ENCODE peak calls at places on chromosome 11, in six cellular contexts. K, F, X, P, A and J are unnamed samples.
A peak's percentile ranks its signal among the peaks of the same experiment; 100 is the strongest.

GRCh38 chr11:32830413-32830738 is 649 bp downstream of the PRRG4 start:
- DNase-seq in K (no peak), F (no peak), X (peak; percentile 74), P (peak; percentile 42), A (peak; percentile 50), J (no peak)

GRCh38 chr11:68925613-68926012 is 21.9 kb downstream of the IGHMBP2 start:
- DNase-seq in K (no peak), F (no peak), X (no peak), P (no peak), A (no peak), J (no peak)

GRCh38 chr11:34501500-34501899 is 12.1 kb downstream of the ELF5 start:
- DNase-seq in K (no peak), F (no peak), X (peak; percentile 14), P (peak; percentile 84), A (peak; percentile 64), J (no peak)

GRCh38 chr11:30853470-30853869 is 267.3 kb upstream of the MPPED2 start:
- DNase-seq in K (no peak), F (no peak), X (no peak), P (no peak), A (no peak), J (no peak)

GRCh38 chr11:128705124-128705920 is 11.4 kb downstream of the FLI1 start:
- DNase-seq in K (no peak), F (no peak), X (no peak), P (no peak), A (no peak), J (no peak)

GRCh38 chr11:112831041-112831440 is 130.2 kb upstream of the NCAM1 start:
- DNase-seq in K (no peak), F (no peak), X (no peak), P (no peak), A (no peak), J (no peak)

GRCh38 chr11:58286249-58286648 is 18.2 kb upstream of the OR10W1 start:
- DNase-seq in K (no peak), F (no peak), X (no peak), P (no peak), A (no peak), J (no peak)

GRCh38 chr11:65639623-65640482 is 2.0 kb downstream of the SIPA1 start:
- DNase-seq in K (no peak), F (no peak), X (no peak), P (peak; percentile 24), A (peak; percentile 72), J (peak; percentile 91)

GRCh38 chr11:45301537-45302246 is 15.6 kb upstream of the SYT13 start:
- DNase-seq in K (no peak), F (no peak), X (no peak), P (no peak), A (no peak), J (no peak)

GRCh38 chr11:19241260-19242183 is 777 bp upstream of the E2F8 start:
- DNase-seq in K (no peak), F (no peak), X (peak; percentile 17), P (no peak), A (peak; percentile 61), J (peak; percentile 4)

GRCh38 chr11:111446404-111447152 is 65.6 kb downstream of the BTG4 start:
- DNase-seq in K (peak; percentile 40), F (peak; percentile 59), X (peak; percentile 76), P (peak; percentile 82), A (peak; percentile 83), J (peak; percentile 81)

DNA sequence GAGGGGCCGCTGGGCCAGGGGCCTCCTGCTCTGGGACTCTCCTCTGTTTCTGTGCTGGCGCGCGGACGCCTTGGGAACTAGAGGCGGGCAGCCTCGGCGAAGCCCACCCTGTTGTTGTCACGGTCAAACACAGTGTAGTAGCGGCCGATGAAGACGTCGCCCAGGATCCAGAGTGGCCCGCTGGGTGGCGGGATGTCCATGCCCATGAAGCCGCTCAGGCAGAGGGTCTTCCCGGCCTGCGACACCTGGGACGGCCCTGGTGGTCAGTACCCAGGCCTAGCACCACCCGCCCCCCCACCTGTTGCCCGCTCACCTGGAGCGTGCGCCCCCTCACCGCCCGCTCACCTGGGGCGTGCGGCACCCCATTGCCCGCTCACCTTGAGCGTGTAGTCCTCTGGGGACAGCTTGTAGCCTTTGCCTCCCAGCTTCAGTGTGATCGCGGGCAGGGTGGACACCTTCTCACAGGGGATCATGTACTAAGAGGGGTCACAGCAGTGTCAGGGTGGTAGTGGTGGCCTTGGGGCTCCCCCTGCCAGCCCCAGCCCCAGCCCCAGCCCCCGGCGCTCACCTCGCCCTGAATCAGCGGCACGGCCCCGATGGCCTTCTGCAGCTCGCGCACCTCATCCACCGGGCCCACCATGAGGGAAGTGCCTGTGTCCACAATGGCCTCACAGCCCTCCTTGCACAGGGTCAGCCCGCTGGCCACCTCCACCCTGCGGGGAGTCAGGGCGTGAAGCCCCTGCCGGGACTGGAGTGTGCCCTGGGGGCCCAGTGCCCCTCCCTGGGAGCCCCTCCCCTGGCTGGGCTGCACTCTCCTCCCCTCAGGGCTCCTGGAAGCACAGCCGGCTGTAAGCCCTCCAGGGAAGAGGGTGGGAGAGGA is 3.3 kb upstream of the IFITM10 start:
- DNase-seq in K (no peak), F (no peak), X (no peak), P (no peak), A (peak; percentile 45), J (no peak)
- H3K4me3 ChIP-seq in K (no peak overlapping the region), F (no peak overlapping the region), X (no peak overlapping the region), P (no peak overlapping the region), A (no peak overlapping the region), J (no peak overlapping the region)

DNA sequence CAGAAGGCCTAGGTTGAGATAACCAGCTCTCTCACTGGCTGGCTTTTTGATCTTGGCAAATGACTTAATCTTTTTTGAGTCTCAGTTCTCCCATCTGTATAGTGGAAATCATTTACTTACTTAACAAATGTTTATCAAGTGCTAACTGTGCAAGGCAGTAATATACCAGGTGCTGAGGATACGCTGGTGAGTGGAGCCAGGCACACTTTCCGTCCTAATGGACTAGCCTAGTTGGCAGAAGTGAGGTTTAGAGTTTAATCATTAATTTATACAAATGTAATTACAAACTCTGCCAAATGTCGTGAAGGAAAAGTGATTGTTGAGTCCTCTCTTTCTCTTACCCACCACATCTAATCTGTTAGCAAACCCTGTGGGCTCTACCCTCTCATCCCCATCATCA is 33.3 kb downstream of the EXT2 start:
- DNase-seq in K (no peak), F (no peak), X (no peak), P (no peak), A (no peak), J (no peak)
- H3K36me3 ChIP-seq in K (peaks cover 13% of the 10 kb centered on the region), F (peaks cover 88% of the 10 kb centered on the region), X (no peaks in the 10 kb centered on the region), P (peaks cover 19% of the 10 kb centered on the region), A (peaks cover 96% of the 10 kb centered on the region), J (peaks cover 46% of the 10 kb centered on the region)

GRCh38 chr11:325796-326591 is 5.3 kb upstream of the IFITM3 start:
- DNase-seq in K (no peak), F (peak; percentile 13), X (no peak), P (no peak), A (no peak), J (no peak)
- H3K4me3 ChIP-seq in K (no peak overlapping the region), F (no peak overlapping the region), X (no peak overlapping the region), P (no peak overlapping the region), A (peak overlapping the region; percentile 28), J (peak overlapping the region; percentile 55)

GRCh38 chr11:70183483-70184176 is 19.5 kb upstream of the FADD start:
- DNase-seq in K (no peak), F (no peak), X (peak; percentile 34), P (no peak), A (no peak), J (no peak)

GRCh38 chr11:70183032-70183431 is 20.1 kb upstream of the FADD start:
- DNase-seq in K (no peak), F (no peak), X (no peak), P (no peak), A (no peak), J (no peak)

GRCh38 chr11:70184396-70184795 is 18.7 kb upstream of the FADD start:
- DNase-seq in K (no peak), F (no peak), X (no peak), P (no peak), A (no peak), J (no peak)

GRCh38 chr11:70182266-70182665 is 20.8 kb upstream of the FADD start:
- DNase-seq in K (no peak), F (no peak), X (no peak), P (no peak), A (no peak), J (no peak)

DNA sequence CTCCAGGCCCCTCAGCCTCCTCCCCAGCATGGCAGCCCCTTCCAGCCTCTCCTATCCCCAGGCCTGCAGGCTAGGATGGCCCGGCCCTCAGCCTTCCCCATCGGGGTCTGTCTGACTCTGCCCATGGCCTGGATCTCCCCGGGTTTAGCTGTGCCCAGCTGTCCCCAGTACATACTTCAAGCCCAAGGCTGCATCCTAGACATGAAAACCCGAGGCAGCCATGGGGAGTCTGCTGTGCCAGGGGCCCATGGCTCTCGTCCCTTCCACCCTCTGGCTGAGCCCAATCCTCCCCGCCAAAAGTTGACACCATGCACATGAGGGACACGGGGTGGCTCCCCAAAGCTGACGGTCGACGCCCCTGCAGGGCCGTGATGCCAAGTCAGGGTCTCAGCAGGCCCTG is 22.2 kb upstream of the FADD start:
- DNase-seq in K (no peak), F (no peak), X (no peak), P (no peak), A (no peak), J (no peak)
- H3K36me3 ChIP-seq in K (peaks cover 65% of the 10 kb centered on the region), F (no peaks in the 10 kb centered on the region), X (no peaks in the 10 kb centered on the region), P (no peaks in the 10 kb centered on the region), A (no peaks in the 10 kb centered on the region), J (no peaks in the 10 kb centered on the region)

DNA sequence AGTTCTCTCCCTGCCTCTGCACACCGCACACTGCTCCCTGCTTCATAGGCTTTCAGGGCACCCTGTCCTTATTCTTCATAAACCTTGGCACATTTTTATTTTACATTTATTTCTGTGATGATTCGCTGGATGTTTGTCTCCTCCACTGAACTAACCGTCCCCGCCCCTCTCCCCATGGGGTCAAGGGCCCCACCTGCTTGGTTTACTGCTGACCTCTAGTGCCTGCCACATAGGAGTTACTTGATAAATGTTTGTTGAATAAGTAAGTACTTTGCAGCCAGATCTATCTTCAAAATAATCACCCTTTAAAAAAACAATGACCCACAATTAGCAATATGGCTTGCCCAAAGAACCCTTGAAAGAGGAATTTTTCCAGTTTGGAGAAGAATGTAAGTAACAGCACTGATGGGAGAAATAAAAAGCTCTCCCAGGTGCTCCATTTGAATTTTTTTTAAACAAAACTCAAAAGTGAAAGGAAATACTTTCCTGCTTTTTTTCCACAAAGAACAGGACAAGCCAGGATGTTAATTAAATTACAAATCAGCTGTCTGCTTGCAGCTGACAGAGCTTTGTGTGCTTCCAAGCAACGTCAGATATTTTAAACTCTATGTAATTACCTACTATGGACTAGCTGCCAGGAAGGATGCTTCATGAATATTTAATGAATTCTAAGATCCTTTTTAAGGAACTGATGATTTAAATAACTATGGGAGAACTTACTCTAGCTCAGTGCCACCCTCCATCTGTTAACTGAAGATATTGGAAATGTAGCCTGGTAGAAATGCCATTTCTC is 1083.6 kb downstream of the DLG2 start:
- DNase-seq in K (no peak), F (no peak), X (peak; percentile 10), P (no peak), A (no peak), J (no peak)
- H3K4me3 ChIP-seq in K (no peak overlapping the region), F (no peak overlapping the region), X (no peak overlapping the region), P (no peak overlapping the region), A (no peak overlapping the region), J (no peak overlapping the region)